ENCODE peak calls at places on chromosome 4, in five cellular contexts. T, X, Z, P and Y are unnamed samples.

GRCh38 chr4:2046031-2046961 is 12.8 kb upstream of the NAT8L start:
- ATAC-seq in T (no peak), X (no peak), P (no peak), Z (no peak), Y (no peak)

GRCh38 chr4:155107059-155107458 is 101.4 kb upstream of the NPY2R start:
- ATAC-seq in T (no peak), Z (no peak), X (no peak), P (no peak), Y (no peak)

GRCh38 chr4:98068495-98068894 is 74.8 kb downstream of the STPG2 start:
- ATAC-seq in Z (no peak), X (peak; percentile 71), P (no peak), T (no peak), Y (no peak)

GRCh38 chr4:22634541-22635181 is 58.1 kb upstream of the GBA3 start:
- ATAC-seq in Z (peak; percentile 59), X (no peak), T (no peak), P (no peak), Y (no peak)

GRCh38 chr4:2059726-2060577 is 825 bp downstream of the NAT8L start:
- ATAC-seq in T (no peak), Z (no peak), P (no peak), X (no peak), Y (no peak)

GRCh38 chr4:141352775-141353544 is 132.3 kb downstream of the ZNF330 start:
- ATAC-seq in P (peak; percentile 63), T (no peak), Z (no peak), X (peak; percentile 67), Y (no peak)

GRCh38 chr4:104942990-104943758 is 203.5 kb upstream of the TET2 start:
- ATAC-seq in T (peak; percentile 95), Z (no peak), P (no peak), X (no peak), Y (no peak)

GRCh38 chr4:21954406-21954805 is 5.8 kb upstream of the KCNIP4 start:
- ATAC-seq in T (no peak), X (no peak), P (no peak), Z (no peak), Y (no peak)

GRCh38 chr4:16967722-16968121 is 69.3 kb upstream of the LDB2 start:
- ATAC-seq in T (no peak), P (no peak), X (no peak), Z (no peak), Y (peak; percentile 61)

GRCh38 chr4:149719806-149720205 is 95.8 kb downstream of the IQCM start:
- ATAC-seq in T (no peak), X (no peak), Z (no peak), P (no peak), Y (no peak)

GRCh38 chr4:23884261-23884660 is 5.6 kb downstream of the PPARGC1A start:
- ATAC-seq in X (no peak), Z (no peak), P (no peak), T (no peak), Y (no peak)

GRCh38 chr4:139455187-139455586 is 1.3 kb downstream of the RAB33B start:
- ATAC-seq in Z (no peak), T (no peak), P (no peak), X (no peak), Y (no peak)

GRCh38 chr4:81519428-81519775 is 47.7 kb upstream of the RASGEF1B start:
- ATAC-seq in T (no peak), X (no peak), P (no peak), Z (no peak), Y (no peak)

DNA sequence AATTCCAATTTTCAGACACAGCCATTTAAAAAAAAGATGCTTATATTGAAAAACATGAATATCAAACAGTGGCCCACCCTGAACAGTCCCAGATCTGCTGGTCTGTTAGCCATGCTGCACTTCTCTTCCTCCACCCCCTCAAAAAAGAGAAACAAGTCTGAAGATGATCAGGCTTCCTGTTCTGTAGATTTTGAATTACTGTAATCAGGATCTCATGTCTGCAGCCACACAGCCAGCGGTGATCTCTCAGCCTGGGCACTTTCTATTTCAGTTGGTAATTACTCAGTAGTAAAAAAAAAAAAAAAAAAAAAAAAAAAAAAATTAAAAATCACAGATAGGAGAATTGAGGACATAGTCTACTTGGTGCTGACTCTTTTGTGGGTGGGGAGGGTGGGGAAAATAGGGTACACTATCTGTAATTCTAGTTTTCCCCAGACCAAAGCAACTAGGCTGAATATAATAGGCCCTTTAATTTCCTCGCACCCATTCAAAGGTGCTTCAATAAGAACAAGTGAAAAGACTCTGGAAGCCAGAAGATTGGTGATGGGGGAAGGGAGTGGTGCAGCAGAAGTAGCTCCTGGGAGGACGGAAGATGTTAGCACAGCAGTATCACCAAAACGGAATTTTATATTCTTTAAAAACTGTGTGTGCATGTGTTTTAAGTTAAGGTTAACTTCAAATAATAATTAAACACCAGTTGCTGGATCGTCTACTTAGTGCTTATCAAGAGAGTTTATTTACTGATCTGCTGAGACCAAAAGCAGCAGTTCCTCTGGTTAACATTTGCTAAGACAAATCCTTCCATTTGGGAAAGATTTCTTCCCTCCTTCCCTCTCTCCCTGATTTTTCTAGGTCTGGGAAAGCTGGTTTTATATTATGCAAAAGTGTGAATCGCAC is 47.1 kb downstream of the SPRY1 start:
- ATAC-seq in X (peak; percentile 76), T (peak; percentile 89), P (peak; percentile 76), Z (no peak), Y (no peak)
- H3K4me3 ChIP-seq in X (no peak overlapping the region), T (peak overlapping the region; percentile 29), P (peak overlapping the region; percentile 7), Z (no peak overlapping the region), Y (no peak overlapping the region)

DNA sequence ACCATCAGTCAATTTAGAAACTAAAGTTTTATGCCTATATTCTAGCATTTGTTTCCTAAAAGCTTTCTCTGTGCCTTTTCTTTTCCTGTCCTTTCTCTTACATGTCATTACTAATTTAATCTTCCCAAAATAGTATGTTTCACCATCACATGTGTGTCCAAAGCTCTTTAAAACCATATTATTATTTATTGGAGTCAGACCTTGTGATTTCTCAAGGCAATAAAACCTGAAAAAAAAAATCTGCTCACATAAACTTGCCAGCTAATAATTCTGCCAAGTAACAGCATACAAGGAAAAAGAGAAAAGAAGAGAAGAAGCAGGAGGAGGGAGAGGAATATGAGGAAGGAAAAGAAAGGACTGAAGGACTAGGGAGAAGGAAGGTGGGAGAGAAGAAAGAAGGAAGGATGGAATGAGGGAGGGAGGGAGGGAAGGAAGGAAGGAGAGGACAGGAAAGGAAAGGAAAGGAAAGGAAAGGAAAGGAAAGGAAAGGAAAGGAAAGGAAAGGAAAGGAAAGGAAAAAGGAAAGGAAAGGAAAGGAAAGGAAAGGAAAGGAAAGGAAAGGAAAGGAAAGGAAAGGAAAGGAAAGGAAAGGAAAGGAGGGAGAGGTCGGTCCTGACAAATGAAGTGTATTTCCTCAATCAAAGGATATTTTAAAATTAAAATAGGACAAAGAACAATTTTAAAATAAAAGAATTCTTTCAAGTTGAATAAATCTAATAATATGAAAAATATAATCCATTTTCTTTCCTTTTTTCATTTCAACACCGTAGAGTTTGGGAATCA is 57.4 kb downstream of the ANTXR2 start:
- ATAC-seq in P (no peak), X (no peak), T (no peak), Z (no peak), Y (no peak)
- H3K27ac ChIP-seq in P (no peak overlapping the region), X (no peak overlapping the region), T (no peak overlapping the region), Z (no peak overlapping the region), Y (no peak overlapping the region)

GRCh38 chr4:64340243-64341110 is 68.8 kb downstream of the TECRL start:
- ATAC-seq in Z (peak; percentile 89), T (no peak), X (no peak), P (no peak), Y (no peak)

DNA sequence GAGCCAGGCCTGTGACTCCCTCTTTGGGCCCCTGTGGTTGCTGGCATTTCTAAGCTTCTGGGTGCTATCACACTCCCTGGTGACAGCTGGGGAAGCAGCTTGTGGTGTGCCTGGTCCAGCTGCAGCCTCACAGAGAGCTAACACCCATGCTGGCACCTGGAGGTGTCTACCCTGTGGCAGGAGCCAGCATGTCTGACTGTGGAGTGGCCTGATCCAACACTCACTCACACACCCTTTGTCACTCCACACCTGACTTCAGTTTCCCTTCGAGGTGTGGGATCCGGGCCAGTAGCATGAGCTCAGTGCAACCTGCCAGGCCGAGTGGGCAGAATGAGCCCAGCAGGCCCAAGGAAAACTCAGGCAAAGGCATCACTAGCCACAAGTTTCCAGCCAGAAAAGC is 67.5 kb downstream of the TECRL start:
- ATAC-seq in T (no peak), P (no peak), X (no peak), Z (peak; percentile 98), Y (no peak)
- H3K4me3 ChIP-seq in T (no peak overlapping the region), P (no peak overlapping the region), X (no peak overlapping the region), Z (no peak overlapping the region), Y (no peak overlapping the region)

GRCh38 chr4:37421614-37422013 is 177.1 kb downstream of the NWD2 start:
- ATAC-seq in X (no peak), Z (no peak), T (no peak), P (no peak), Y (no peak)

GRCh38 chr4:37422102-37422501 is 177.6 kb downstream of the NWD2 start:
- ATAC-seq in X (no peak), Z (no peak), T (no peak), P (no peak), Y (no peak)

GRCh38 chr4:37424753-37425152 is 180.2 kb downstream of the NWD2 start:
- ATAC-seq in Z (no peak), T (no peak), P (no peak), X (no peak), Y (no peak)

GRCh38 chr4:37423310-37423709 is 178.8 kb downstream of the NWD2 start:
- ATAC-seq in X (no peak), P (no peak), Z (no peak), T (no peak), Y (no peak)

DNA sequence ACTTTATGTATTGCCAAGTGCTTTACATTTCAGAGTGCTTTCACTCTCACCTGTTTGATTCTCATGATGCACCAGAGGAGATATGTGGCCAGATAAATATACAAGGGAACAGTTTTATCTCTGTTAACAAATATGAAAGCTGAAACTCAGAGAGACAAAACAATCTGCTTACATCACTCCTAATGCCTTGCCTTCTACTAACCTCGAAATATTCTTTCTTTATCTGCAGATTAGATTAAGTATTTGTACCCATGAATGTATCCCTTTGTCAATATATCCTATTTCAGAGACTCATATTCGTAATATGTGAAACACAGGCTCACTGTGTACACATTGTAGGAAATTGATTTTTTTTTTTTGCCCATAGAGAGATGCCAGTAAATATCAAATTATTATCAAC is 178.1 kb downstream of the NWD2 start:
- ATAC-seq in P (no peak), Z (no peak), T (no peak), X (no peak), Y (no peak)
- H3K27ac ChIP-seq in P (no peak overlapping the region), Z (no peak overlapping the region), T (no peak overlapping the region), X (no peak overlapping the region), Y (no peak overlapping the region)

DNA sequence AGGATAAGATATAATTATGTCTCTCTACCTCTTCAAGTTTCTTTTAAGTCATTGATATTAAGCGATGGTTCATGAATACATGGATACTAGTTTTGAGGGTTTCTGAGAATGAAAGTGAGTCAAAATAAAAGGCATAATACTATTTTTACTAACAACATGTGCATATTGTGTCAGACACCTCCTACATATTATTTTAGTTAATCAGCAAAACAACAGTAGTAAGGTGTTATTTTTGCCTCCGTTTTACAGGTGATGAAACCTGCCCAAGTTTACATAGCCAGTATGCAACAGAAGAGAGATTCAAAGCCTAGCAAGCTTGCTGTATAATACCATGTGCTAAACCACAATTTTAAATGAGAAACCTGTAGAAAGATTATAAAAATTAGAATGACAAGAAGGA is 544.1 kb downstream of the EPHA5 start:
- ATAC-seq in Z (no peak), X (no peak), T (peak; percentile 37), P (no peak), Y (no peak)
- H3K4me3 ChIP-seq in Z (no peak overlapping the region), X (no peak overlapping the region), T (no peak overlapping the region), P (no peak overlapping the region), Y (no peak overlapping the region)

DNA sequence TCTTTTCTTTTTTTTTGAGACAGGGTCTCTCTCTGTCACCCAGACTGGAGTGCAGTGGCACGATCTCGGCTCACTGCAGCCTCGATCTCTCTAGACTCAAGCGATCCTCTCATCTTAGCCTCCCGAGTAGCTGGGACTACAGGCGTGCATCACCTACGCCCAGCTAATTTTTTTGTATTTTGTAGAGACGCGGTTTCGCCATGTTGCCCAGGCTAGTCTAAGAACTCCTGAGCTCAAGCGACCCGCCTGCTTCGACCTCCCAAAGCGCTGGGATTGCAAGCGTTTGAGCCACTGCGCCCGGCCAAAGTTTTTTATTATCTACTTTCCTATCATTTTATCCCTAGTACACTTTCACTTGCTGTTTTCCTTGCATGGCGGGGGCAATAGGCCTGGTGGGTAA is 1.4 kb downstream of the UBA6 start:
- ATAC-seq in T (no peak), X (no peak), Z (no peak), P (no peak), Y (no peak)
- H3K27ac ChIP-seq in T (peak overlapping the region; percentile 95), X (no peak overlapping the region), Z (no peak overlapping the region), P (peak overlapping the region; percentile 93), Y (peak overlapping the region; percentile 89)